ENCODE peak calls at places on chromosomes 7 and 10, in six cellular contexts. W, H, P, Q, E and Y are unnamed samples.

GRCh38 chr7:36982749-36983148 is 258.5 kb upstream of the AOAH start:
- DNase-seq in E (no peak), Q (no peak), P (no peak), W (no peak), H (no peak), Y (no peak)

GRCh38 chr7:28490831-28491230 is 78.5 kb downstream of the CREB5 start:
- DNase-seq in W (no peak), E (no peak), H (no peak), Q (peak; percentile 21), P (no peak), Y (no peak)

GRCh38 chr10:48811461-48811860 is 126.8 kb downstream of the WDFY4 start:
- DNase-seq in P (no peak), Q (no peak), E (no peak), H (no peak), W (no peak), Y (no peak)

GRCh38 chr7:92020636-92021035 is 80.0 kb downstream of the AKAP9 start:
- DNase-seq in E (no peak), Q (no peak), P (no peak), H (no peak), W (peak; percentile 63), Y (no peak)

GRCh38 chr7:140391634-140392033 is 6.7 kb downstream of the SLC37A3 start:
- DNase-seq in W (no peak), Q (no peak), H (no peak), P (no peak), E (no peak), Y (no peak)

GRCh38 chr10:9211228-9211627 is 1156.7 kb downstream of the GATA3 start:
- DNase-seq in H (no peak), P (peak; percentile 16), Q (no peak), E (no peak), W (peak; percentile 8), Y (no peak)

GRCh38 chr10:130857631-130858295 is 453.8 kb downstream of the TCERG1L start:
- DNase-seq in Q (no peak), W (no peak), E (no peak), H (no peak), P (no peak), Y (no peak)

GRCh38 chr7:10038351-10038750 is 935.3 kb upstream of the PHF14 start:
- DNase-seq in Q (no peak), H (no peak), E (no peak), W (no peak), P (no peak), Y (no peak)

GRCh38 chr7:50037106-50037505 is 55.9 kb downstream of the ZPBP start:
- DNase-seq in H (no peak), E (no peak), P (no peak), W (no peak), Q (no peak), Y (no peak)

GRCh38 chr10:107474650-107475049 is 310.1 kb upstream of the SORCS1 start:
- DNase-seq in Q (no peak), H (no peak), W (no peak), P (no peak), E (no peak), Y (no peak)

GRCh38 chr7:44962483-44963251 is 16.1 kb downstream of the MYO1G start:
- DNase-seq in Q (peak; percentile 59), P (no peak), W (no peak), E (no peak), H (no peak), Y (no peak)

GRCh38 chr7:130063036-130063435 is 7.3 kb upstream of the KLHDC10 start:
- DNase-seq in P (peak; percentile 54), W (peak; percentile 31), Q (peak; percentile 40), H (peak; percentile 27), E (no peak), Y (no peak)

GRCh38 chr10:100356067-100357017 is 9.3 kb downstream of the SCD start:
- DNase-seq in P (no peak), W (no peak), E (no peak), H (no peak), Q (no peak), Y (no peak)

GRCh38 chr10:22681783-22682183 is 32.6 kb downstream of the PIP4K2A start:
- DNase-seq in P (peak; percentile 69), Q (no peak), H (no peak), E (no peak), W (peak; percentile 74), Y (no peak)

GRCh38 chr7:128737867-128738390 is 1.2 kb upstream of the CALU start:
- DNase-seq in P (peak; percentile 31), E (no peak), H (no peak), Q (no peak), W (peak; percentile 85), Y (no peak)

GRCh38 chr7:6367701-6368211 is 80.0 kb downstream of the DAGLB start:
- DNase-seq in E (no peak), P (peak; percentile 45), W (peak; percentile 77), Q (no peak), H (no peak), Y (no peak)

GRCh38 chr10:71243756-71244637 is 31.6 kb downstream of the UNC5B start:
- DNase-seq in E (no peak), W (peak; percentile 28), H (no peak), Q (no peak), P (peak; percentile 22), Y (no peak)

GRCh38 chr10:4351723-4352565 is 474.1 kb upstream of the AKR1E2 start:
- DNase-seq in Q (no peak), P (no peak), H (no peak), E (no peak), W (peak; percentile 43), Y (no peak)

GRCh38 chr10:10010397-10010796 is 1007.3 kb upstream of the CELF2 start:
- DNase-seq in H (no peak), W (no peak), E (no peak), Q (no peak), P (no peak), Y (no peak)

GRCh38 chr7:75842836-75843446 is 29.3 kb upstream of the CCL24 start:
- DNase-seq in E (no peak), P (peak; percentile 72), Q (peak; percentile 46), H (no peak), W (peak; percentile 93), Y (no peak)

GRCh38 chr10:79422178-79422892 is 23.1 kb downstream of the ZCCHC24 start:
- DNase-seq in Q (peak; percentile 56), E (peak; percentile 61), H (no peak), P (no peak), W (peak; percentile 96), Y (no peak)

GRCh38 chr10:18294633-18295032 is 154.4 kb downstream of the CACNB2 start:
- DNase-seq in E (no peak), H (no peak), Q (no peak), P (no peak), W (no peak), Y (no peak)

GRCh38 chr7:139109188-139109982 is at the start of gene ZC3HAV1:
- DNase-seq in H (peak; percentile 89), E (peak; percentile 74), P (peak; percentile 89), Q (peak; percentile 95), W (peak; percentile 86), Y (peak; percentile 50)
- TF ChIP-seq POLR2A in H (peak; percentile 53), E (peak; percentile 43), P (peak; percentile 51), Q (no peak), W (peak; percentile 76), Y (no peak)

DNA sequence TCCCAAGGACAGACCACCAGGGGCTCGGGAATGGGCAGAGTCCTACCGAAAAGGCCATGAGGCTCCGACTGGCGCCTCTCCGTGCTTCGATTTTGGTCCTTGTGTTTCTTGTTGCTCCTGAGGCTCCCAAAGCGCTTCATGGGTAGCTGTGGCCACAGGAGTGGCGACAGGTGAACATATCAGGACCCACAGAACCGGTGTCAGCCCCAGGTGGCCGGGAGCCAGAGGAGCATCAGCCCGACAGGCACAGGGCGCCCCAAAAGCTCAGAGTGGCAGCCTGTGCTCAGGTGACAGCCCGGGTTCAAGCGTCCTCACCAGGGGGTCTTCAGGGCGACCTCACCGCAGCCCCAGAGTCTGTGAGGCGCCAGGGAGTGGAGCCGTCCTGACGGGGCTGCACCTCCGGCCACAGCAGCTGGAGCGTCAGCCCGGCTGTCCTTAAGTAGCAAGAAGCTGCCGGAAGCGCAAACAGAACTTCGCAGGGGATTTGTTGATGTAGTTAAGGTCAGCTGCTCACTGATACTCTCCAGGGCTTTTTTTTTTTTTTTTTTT is 141.0 kb downstream of the PRKAG2 start:
- DNase-seq in E (no peak), W (no peak), Q (no peak), P (no peak), H (no peak), Y (no peak)
- H3K27ac ChIP-seq in E (peak overlapping the region; percentile 63), W (peak overlapping the region; percentile 77), Q (no peak overlapping the region), P (peak overlapping the region; percentile 78), H (peak overlapping the region; percentile 87), Y (no peak overlapping the region)

GRCh38 chr10:73782749-73783085 is 869 bp downstream of the CHCHD1 start:
- DNase-seq in Q (no peak), W (no peak), E (no peak), P (no peak), H (no peak), Y (no peak)

GRCh38 chr10:73781879-73782748 is at the start of gene CHCHD1:
- DNase-seq in W (peak; percentile 85), Q (peak; percentile 94), P (peak; percentile 85), H (peak; percentile 94), E (peak; percentile 88), Y (peak; percentile 45)

GRCh38 chr10:73786512-73786885 is 1.1 kb downstream of the ZSWIM8 start:
- DNase-seq in Q (no peak), W (no peak), H (no peak), E (no peak), P (no peak), Y (no peak)

GRCh38 chr10:73785721-73786511 is 510 bp downstream of the ZSWIM8 start:
- DNase-seq in Q (peak; percentile 32), H (peak; percentile 42), P (no peak), E (no peak), W (peak; percentile 65), Y (no peak)

DNA sequence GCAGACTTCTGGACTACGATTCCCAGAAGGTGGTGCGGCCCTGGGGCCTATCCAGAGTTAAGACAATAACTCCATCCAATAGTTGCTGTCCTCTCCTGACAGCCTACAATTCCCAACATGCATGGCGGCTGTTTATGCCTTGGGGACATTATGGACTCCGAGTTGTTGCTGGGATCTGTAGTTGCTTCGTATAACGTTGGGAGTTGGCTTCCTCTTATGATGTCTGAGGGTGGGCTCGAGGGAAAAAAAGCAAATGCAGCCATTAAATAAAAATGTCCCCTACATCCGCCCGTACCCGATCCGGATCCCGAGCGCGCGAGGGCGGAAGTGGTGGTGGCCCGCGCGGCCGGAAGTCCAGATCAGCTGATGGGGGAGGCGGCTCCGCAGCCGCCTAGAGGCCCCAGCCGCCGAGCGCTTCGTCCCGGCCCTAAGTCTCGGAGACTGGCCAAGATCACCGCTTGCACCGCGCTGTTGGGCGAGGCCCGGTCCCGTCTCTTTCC is at the start of gene ZSWIM8:
- DNase-seq in E (peak; percentile 77), W (peak; percentile 96), Q (peak; percentile 96), P (peak; percentile 95), H (peak; percentile 91), Y (peak; percentile 71)
- TF ChIP-seq POLR2A in E (no peak), W (peak; percentile 66), Q (no peak), P (peak; percentile 52), H (peak; percentile 64), Y (peak; percentile 72)

GRCh38 chr7:73518470-73518869 is 3.6 kb downstream of the BAZ1B start:
- DNase-seq in E (no peak), P (no peak), W (no peak), H (no peak), Q (no peak), Y (no peak)

GRCh38 chr7:73522081-73522818 is at the start of gene BAZ1B:
- DNase-seq in H (peak; percentile 99), Q (peak; percentile 98), P (peak; percentile 99), W (peak; percentile 97), E (peak; percentile 97), Y (peak; percentile 93)

GRCh38 chr7:73521636-73522080 is 435 bp downstream of the BAZ1B start:
- DNase-seq in E (no peak), P (no peak), Q (no peak), W (peak; percentile 20), H (peak; percentile 81), Y (no peak)

GRCh38 chr7:73519867-73520672 is 2.0 kb downstream of the BAZ1B start:
- DNase-seq in Q (no peak), E (no peak), W (peak; percentile 3), H (no peak), P (peak; percentile 23), Y (no peak)

GRCh38 chr7:73520673-73521635 is 1.1 kb downstream of the BAZ1B start:
- DNase-seq in P (peak; percentile 21), H (no peak), Q (no peak), E (no peak), W (peak; percentile 30), Y (no peak)
- H3K27ac ChIP-seq in P (peak overlapping the region; percentile 87), H (peak overlapping the region; percentile 97), Q (peak overlapping the region; percentile 97), E (peak overlapping the region; percentile 97), W (peak overlapping the region; percentile 98), Y (peak overlapping the region; percentile 97)